ENCODE peak calls at places on chromosomes 16 and 17, in four cellular contexts. One of them, this sample, is unnamed.

GRCh38 chr16:52912565-52913173 is 140.0 kb downstream of the CHD9NB start:
- DNase-seq in A549: peak; percentile 72
- DNase-seq in sigmoid colon: no peak
- DNase-seq in suprapubic skin: no peak
- DNase-seq in this sample: no peak

GRCh38 chr16:23959801-23960072 is 124.0 kb downstream of the PRKCB start:
- DNase-seq in A549: no peak
- DNase-seq in sigmoid colon: no peak
- DNase-seq in suprapubic skin: no peak
- DNase-seq in this sample: no peak

GRCh38 chr16:11342021-11342855 is 3.0 kb upstream of the RMI2 start:
- DNase-seq in A549: no peak
- DNase-seq in sigmoid colon: no peak
- DNase-seq in suprapubic skin: no peak
- DNase-seq in this sample: no peak

GRCh38 chr16:29775742-29776408 is 2.2 kb upstream of the ZG16 start:
- DNase-seq in A549: no peak
- DNase-seq in sigmoid colon: no peak
- DNase-seq in suprapubic skin: no peak
- DNase-seq in this sample: peak; percentile 33

GRCh38 chr16:86157616-86158247 is 258.8 kb downstream of the IRF8 start:
- DNase-seq in A549: no peak
- DNase-seq in sigmoid colon: no peak
- DNase-seq in suprapubic skin: no peak
- DNase-seq in this sample: no peak

GRCh38 chr17:65166785-65167184 is 29.6 kb downstream of the RGS9 start:
- DNase-seq in A549: no peak
- DNase-seq in sigmoid colon: no peak
- DNase-seq in suprapubic skin: no peak
- DNase-seq in this sample: no peak

GRCh38 chr16:29806641-29807425 is 504 bp downstream of the MAZ start:
- DNase-seq in A549: peak; percentile 88
- DNase-seq in sigmoid colon: peak; percentile 84
- DNase-seq in suprapubic skin: no peak
- DNase-seq in this sample: peak; percentile 78

GRCh38 chr16:52480237-52480636 is 66.7 kb downstream of the TOX3 start:
- DNase-seq in A549: no peak
- DNase-seq in sigmoid colon: no peak
- DNase-seq in suprapubic skin: no peak
- DNase-seq in this sample: no peak

GRCh38 chr16:22369221-22369811 is 5.1 kb downstream of the CDR2 start:
- DNase-seq in A549: peak; percentile 40
- DNase-seq in sigmoid colon: no peak
- DNase-seq in suprapubic skin: no peak
- DNase-seq in this sample: peak; percentile 37

GRCh38 chr16:85246473-85246872 is 134.2 kb upstream of the CIBAR2 start:
- DNase-seq in A549: no peak
- DNase-seq in sigmoid colon: no peak
- DNase-seq in suprapubic skin: no peak
- DNase-seq in this sample: peak; percentile 38

GRCh38 chr16:29699324-29700219 is 20.6 kb downstream of the QPRT start:
- DNase-seq in A549: no peak
- DNase-seq in sigmoid colon: no peak
- DNase-seq in suprapubic skin: no peak
- DNase-seq in this sample: no peak

GRCh38 chr17:37274432-37274831 is 101.4 kb upstream of the C17orf78 start:
- DNase-seq in A549: no peak
- DNase-seq in sigmoid colon: no peak
- DNase-seq in suprapubic skin: no peak
- DNase-seq in this sample: no peak

DNA sequence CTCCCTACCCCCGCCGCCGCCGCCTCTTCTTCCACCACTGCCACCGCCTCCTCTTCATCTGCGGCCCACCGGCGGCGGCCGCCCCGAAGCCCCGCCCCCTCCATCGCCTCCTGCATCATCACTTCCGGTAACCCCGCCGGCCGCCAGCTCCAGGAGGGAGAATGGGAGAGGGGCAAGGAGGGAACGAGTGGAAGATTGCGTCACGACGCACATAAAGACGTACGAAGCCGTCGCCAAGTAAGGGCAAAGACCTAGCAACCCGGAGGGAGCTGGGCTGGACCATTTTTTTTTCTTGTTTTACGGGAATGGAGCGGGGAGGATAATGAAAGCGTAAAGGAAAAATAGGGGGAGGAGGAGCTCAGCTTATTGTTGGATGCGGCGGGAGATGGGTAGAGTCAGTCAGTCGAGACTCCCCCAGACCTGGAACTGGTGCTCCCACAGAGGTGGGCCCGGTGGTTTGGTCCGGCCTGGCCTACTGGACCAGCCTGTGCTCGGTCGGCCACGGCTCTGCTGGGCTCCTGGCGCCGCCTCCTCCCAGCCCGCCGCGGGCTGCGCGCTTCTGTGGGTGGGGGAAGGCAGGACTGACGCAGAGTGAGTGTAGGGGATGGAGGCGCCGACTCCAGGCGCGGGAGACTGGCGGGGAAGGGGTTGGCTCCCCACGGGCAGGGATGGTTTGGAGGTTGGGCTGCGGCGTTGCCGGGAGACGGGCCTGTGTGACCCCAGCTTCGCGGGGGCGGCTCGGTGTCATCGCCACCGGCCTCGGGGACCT is at the start of the genes DCUN1D3 and LYRM1:
- DNase-seq in A549: peak; percentile 99
- DNase-seq in sigmoid colon: peak; percentile 99
- DNase-seq in suprapubic skin: peak; percentile 97
- DNase-seq in this sample: peak; percentile 98
- TF ChIP-seq EP300 in A549: no peak
- TF ChIP-seq EP300 in sigmoid colon: peak; percentile 25
- TF ChIP-seq EP300 in suprapubic skin: no peak
- TF ChIP-seq EP300 in this sample: peak; percentile 47

GRCh38 chr16:1991135-1991551 is 1.4 kb downstream of the SYNGR3 start:
- DNase-seq in A549: no peak
- DNase-seq in sigmoid colon: no peak
- DNase-seq in suprapubic skin: no peak
- DNase-seq in this sample: no peak

GRCh38 chr16:1991588-1992474 is 2.1 kb downstream of the SYNGR3 start:
- DNase-seq in A549: peak; percentile 92
- DNase-seq in sigmoid colon: peak; percentile 94
- DNase-seq in suprapubic skin: peak; percentile 97
- DNase-seq in this sample: peak; percentile 93

GRCh38 chr16:1996175-1996574 is 6.4 kb downstream of the SYNGR3 start:
- DNase-seq in A549: no peak
- DNase-seq in sigmoid colon: no peak
- DNase-seq in suprapubic skin: no peak
- DNase-seq in this sample: no peak

GRCh38 chr16:1992475-1993292 is 2.9 kb downstream of the SYNGR3 start:
- DNase-seq in A549: no peak
- DNase-seq in sigmoid colon: no peak
- DNase-seq in suprapubic skin: no peak
- DNase-seq in this sample: peak; percentile 62

DNA sequence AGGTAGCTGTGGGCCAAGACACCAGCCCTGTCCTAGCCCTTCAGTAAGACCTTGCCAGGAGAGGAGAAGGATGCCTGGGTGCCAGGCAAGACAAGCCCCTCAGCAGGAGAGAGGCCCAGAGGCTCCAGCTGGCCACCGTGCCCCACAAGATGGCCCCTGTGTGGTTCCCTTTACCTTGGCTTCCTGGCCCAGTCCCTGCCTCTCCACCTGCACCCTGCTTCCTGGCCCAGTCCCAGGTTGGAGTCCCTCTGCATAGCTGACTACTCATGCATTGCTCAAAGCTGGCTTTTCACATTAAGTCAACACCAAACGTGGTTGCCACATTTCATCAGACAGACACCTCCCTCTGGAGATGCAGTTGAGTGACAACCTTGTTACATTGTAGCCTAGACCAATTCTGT is 4.0 kb downstream of the SYNGR3 start:
- DNase-seq in A549: peak; percentile 72
- DNase-seq in sigmoid colon: no peak
- DNase-seq in suprapubic skin: no peak
- DNase-seq in this sample: peak; percentile 35
- TF ChIP-seq EP300 in A549: no peak
- TF ChIP-seq EP300 in sigmoid colon: no peak
- TF ChIP-seq EP300 in suprapubic skin: no peak
- TF ChIP-seq EP300 in this sample: no peak

GRCh38 chr17:46975287-46975686 is 3.8 kb downstream of the RPRML start:
- DNase-seq in A549: no peak
- DNase-seq in sigmoid colon: no peak
- DNase-seq in suprapubic skin: no peak
- DNase-seq in this sample: no peak

GRCh38 chr17:46971647-46972300 is 7.3 kb downstream of the RPRML start:
- DNase-seq in A549: no peak
- DNase-seq in sigmoid colon: no peak
- DNase-seq in suprapubic skin: no peak
- DNase-seq in this sample: no peak

GRCh38 chr17:46972346-46972745 is 6.7 kb downstream of the RPRML start:
- DNase-seq in A549: no peak
- DNase-seq in sigmoid colon: no peak
- DNase-seq in suprapubic skin: no peak
- DNase-seq in this sample: no peak

GRCh38 chr17:46976626-46977270 is 2.3 kb downstream of the RPRML start:
- DNase-seq in A549: peak; percentile 48
- DNase-seq in sigmoid colon: no peak
- DNase-seq in suprapubic skin: peak; percentile 54
- DNase-seq in this sample: no peak

DNA sequence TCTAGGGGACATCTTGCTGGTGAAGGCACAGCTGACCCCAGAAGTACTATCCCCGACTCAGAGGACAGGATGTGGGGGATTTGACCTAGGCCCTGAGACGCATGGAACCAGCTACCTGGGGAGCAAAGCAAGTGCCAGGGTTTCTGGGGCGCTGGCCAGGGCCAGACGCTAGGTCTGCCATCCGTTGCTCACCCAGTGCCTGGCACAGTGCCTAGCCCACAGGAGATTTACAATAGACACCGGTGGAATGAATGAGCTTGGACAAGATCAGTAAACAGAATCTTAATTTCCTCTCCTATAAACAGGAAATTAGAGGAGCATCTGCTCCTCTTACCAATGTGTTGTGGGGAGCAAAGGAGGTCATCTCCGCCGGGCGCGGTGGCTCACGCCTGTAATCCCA is 5.0 kb downstream of the RPRML start:
- DNase-seq in A549: no peak
- DNase-seq in sigmoid colon: no peak
- DNase-seq in suprapubic skin: no peak
- DNase-seq in this sample: no peak
- TF ChIP-seq EP300 in A549: no peak
- TF ChIP-seq EP300 in sigmoid colon: no peak
- TF ChIP-seq EP300 in suprapubic skin: no peak
- TF ChIP-seq EP300 in this sample: no peak

GRCh38 chr17:47279062-47279801 is 25.6 kb downstream of the ITGB3 start:
- DNase-seq in A549: peak; percentile 24
- DNase-seq in sigmoid colon: peak; percentile 90
- DNase-seq in suprapubic skin: peak; percentile 88
- DNase-seq in this sample: peak; percentile 55
- TF ChIP-seq EP300 in A549: no peak
- TF ChIP-seq EP300 in sigmoid colon: peak; percentile 31
- TF ChIP-seq EP300 in suprapubic skin: no peak
- TF ChIP-seq EP300 in this sample: peak; percentile 28

GRCh38 chr17:80901319-80901718 is 90.3 kb upstream of the CHMP6 start:
- DNase-seq in A549: no peak
- DNase-seq in sigmoid colon: no peak
- DNase-seq in suprapubic skin: no peak
- DNase-seq in this sample: no peak
- TF ChIP-seq EP300 in A549: no peak
- TF ChIP-seq EP300 in sigmoid colon: no peak
- TF ChIP-seq EP300 in suprapubic skin: no peak
- TF ChIP-seq EP300 in this sample: no peak